ENCODE peak calls at places on chromosomes 6 and 20, in seven cellular contexts. H, L, U, A, X, F and M are unnamed samples.

GRCh38 chr6:100078509-100078908 is 84.5 kb upstream of the MCHR2 start:
- DNase-seq in H (no peak), L (peak; percentile 46), U (no peak), A (no peak), X (no peak), F (no peak), M (no peak)

GRCh38 chr6:168050861-168051586 is 28.0 kb downstream of the FRMD1 start:
- DNase-seq in H (no peak), L (peak; percentile 20), U (no peak), A (no peak), X (no peak), F (no peak), M (no peak)

GRCh38 chr20:38789503-38790209 is 15.8 kb upstream of the PPP1R16B start:
- DNase-seq in H (no peak), L (peak; percentile 63), U (no peak), A (no peak), X (no peak), F (no peak), M (no peak)

GRCh38 chr20:46592580-46593362 is 42.3 kb upstream of the OCSTAMP start:
- DNase-seq in H (no peak), L (no peak), U (no peak), A (no peak), X (no peak), F (no peak), M (no peak)

GRCh38 chr20:43590392-43591303 is at the start of gene IFT52:
- DNase-seq in H (peak; percentile 76), L (peak; percentile 94), U (peak; percentile 97), A (peak; percentile 65), X (peak; percentile 71), F (peak; percentile 98), M (peak; percentile 93)

GRCh38 chr6:170421921-170422320 is 115.4 kb downstream of the FAM120B start:
- DNase-seq in H (no peak), L (no peak), U (no peak), A (no peak), X (no peak), F (peak; percentile 39), M (no peak)

GRCh38 chr6:36858407-36858981 is 16.1 kb downstream of the PPIL1 start:
- DNase-seq in H (no peak), L (no peak), U (peak; percentile 90), A (no peak), X (no peak), F (no peak), M (no peak)

GRCh38 chr6:33000053-33000452 is 9.3 kb downstream of the HLA-DOA start:
- DNase-seq in H (peak; percentile 53), L (peak; percentile 55), U (no peak), A (no peak), X (no peak), F (no peak), M (no peak)

GRCh38 chr6:44411141-44411540 is 23.6 kb downstream of the CDC5L start:
- DNase-seq in H (no peak), L (no peak), U (no peak), A (no peak), X (no peak), F (no peak), M (no peak)

GRCh38 chr20:32519367-32519730 is 65.8 kb downstream of the NOL4L start:
- DNase-seq in H (no peak), L (no peak), U (no peak), A (no peak), X (no peak), F (peak; percentile 39), M (no peak)

GRCh38 chr6:30883743-30884520 is at the start of gene DDR1:
- DNase-seq in H (peak; percentile 17), L (peak; percentile 80), U (peak; percentile 91), A (no peak), X (peak; percentile 29), F (peak; percentile 90), M (peak; percentile 81)

GRCh38 chr6:159155679-159156078 is 13.5 kb upstream of the FNDC1 start:
- DNase-seq in H (no peak), L (no peak), U (no peak), A (no peak), X (no peak), F (no peak), M (no peak)